ENCODE peak calls at places on chromosome 1, in four cellular contexts. One of them, this sample, is unnamed.

GRCh38 chr1:225766967-225767413 is 10.6 kb upstream of the SRP9 start:
- DNase-seq in SK-N-SH: peak; percentile 72
- DNase-seq in A549: no peak
- DNase-seq in left lung: no peak
- DNase-seq in this sample: peak; percentile 65

GRCh38 chr1:9278585-9279153 is 14.0 kb upstream of the SPSB1 start:
- DNase-seq in SK-N-SH: no peak
- DNase-seq in A549: no peak
- DNase-seq in left lung: no peak
- DNase-seq in this sample: no peak

GRCh38 chr1:5998051-5998905 is 6.1 kb upstream of the NPHP4 start:
- DNase-seq in SK-N-SH: no peak
- DNase-seq in A549: no peak
- DNase-seq in left lung: peak; percentile 56
- DNase-seq in this sample: no peak

GRCh38 chr1:67682659-67683197 is 2.3 kb upstream of the GADD45A start:
- DNase-seq in SK-N-SH: no peak
- DNase-seq in A549: no peak
- DNase-seq in left lung: no peak
- DNase-seq in this sample: peak; percentile 56

GRCh38 chr1:183887826-183888819 is 83.2 kb downstream of the RGL1 start:
- DNase-seq in SK-N-SH: no peak
- DNase-seq in A549: no peak
- DNase-seq in left lung: no peak
- DNase-seq in this sample: no peak

GRCh38 chr1:55926906-55927471 is 652.4 kb downstream of the PLPP3 start:
- DNase-seq in SK-N-SH: no peak
- DNase-seq in A549: no peak
- DNase-seq in left lung: no peak
- DNase-seq in this sample: no peak

GRCh38 chr1:247845693-247846017 is 4.0 kb upstream of the OR11L1 start:
- DNase-seq in SK-N-SH: no peak
- DNase-seq in A549: no peak
- DNase-seq in left lung: no peak
- DNase-seq in this sample: no peak

GRCh38 chr1:25703671-25704637 is 87.4 kb downstream of the MAN1C1 start:
- DNase-seq in SK-N-SH: peak; percentile 70
- DNase-seq in A549: no peak
- DNase-seq in left lung: no peak
- DNase-seq in this sample: no peak

GRCh38 chr1:50213505-50213904 is 104.8 kb downstream of the ELAVL4 start:
- DNase-seq in SK-N-SH: no peak
- DNase-seq in A549: no peak
- DNase-seq in left lung: no peak
- DNase-seq in this sample: no peak

GRCh38 chr1:15584489-15585363 is at the start of gene AGMAT:
- DNase-seq in SK-N-SH: peak; percentile 84
- DNase-seq in A549: peak; percentile 68
- DNase-seq in left lung: peak; percentile 83
- DNase-seq in this sample: no peak

GRCh38 chr1:170126691-170127090 is 19.1 kb upstream of the NTMT2 start:
- DNase-seq in SK-N-SH: no peak
- DNase-seq in A549: no peak
- DNase-seq in left lung: no peak
- DNase-seq in this sample: peak; percentile 9

GRCh38 chr1:56491441-56491840 is 87.9 kb downstream of the PLPP3 start:
- DNase-seq in SK-N-SH: peak; percentile 51
- DNase-seq in A549: no peak
- DNase-seq in left lung: no peak
- DNase-seq in this sample: peak; percentile 43

GRCh38 chr1:234962340-234962989 is 166.2 kb downstream of the TOMM20 start:
- DNase-seq in SK-N-SH: peak; percentile 50
- DNase-seq in A549: no peak
- DNase-seq in left lung: no peak
- DNase-seq in this sample: no peak

GRCh38 chr1:7808253-7808844 is 24.3 kb downstream of the PER3 start:
- DNase-seq in SK-N-SH: peak; percentile 40
- DNase-seq in A549: no peak
- DNase-seq in left lung: no peak
- DNase-seq in this sample: peak; percentile 26

DNA sequence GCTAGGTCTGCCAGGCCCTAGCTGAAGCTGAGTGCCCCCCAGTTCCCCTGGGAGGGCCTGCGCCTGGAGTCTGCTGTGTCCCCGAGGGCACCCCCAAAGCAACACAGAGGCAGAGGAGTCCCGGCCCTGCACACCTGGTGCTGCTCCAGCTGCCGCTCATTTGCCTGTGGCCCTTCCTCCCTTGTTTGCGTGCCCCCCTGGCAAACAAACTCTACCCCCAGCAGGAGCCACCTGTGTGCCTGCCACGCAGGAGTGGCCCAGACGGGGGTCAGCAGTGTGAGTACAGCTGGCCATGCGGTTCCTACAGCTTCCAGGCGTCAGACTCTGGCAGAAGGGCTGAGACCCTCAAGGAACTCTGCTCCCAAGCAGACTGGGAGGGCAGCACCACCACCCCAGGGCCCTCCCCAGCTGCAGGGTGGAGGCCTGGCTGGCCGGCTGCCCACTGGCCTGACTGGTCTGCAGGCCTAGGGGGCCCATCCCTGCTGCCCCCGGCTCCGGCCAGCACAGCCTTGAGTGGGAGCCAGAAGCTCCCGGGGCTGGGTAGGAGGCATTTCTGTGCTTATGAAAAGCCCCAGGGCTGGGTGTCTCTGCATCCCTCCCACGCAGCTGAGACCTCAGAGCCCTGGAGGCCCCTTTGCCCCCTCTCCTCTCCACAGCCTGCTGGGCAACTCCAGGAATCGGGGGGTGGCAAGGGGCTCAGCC is 563 bp upstream of the TAS1R3 start:
- DNase-seq in SK-N-SH: peak; percentile 56
- DNase-seq in A549: no peak
- DNase-seq in left lung: no peak
- DNase-seq in this sample: no peak
- H3K27ac ChIP-seq in SK-N-SH: no peak overlapping the region
- H3K27ac ChIP-seq in A549: no peak overlapping the region
- H3K27ac ChIP-seq in left lung: no peak overlapping the region
- H3K27ac ChIP-seq in this sample: peak overlapping the region; percentile 89

DNA sequence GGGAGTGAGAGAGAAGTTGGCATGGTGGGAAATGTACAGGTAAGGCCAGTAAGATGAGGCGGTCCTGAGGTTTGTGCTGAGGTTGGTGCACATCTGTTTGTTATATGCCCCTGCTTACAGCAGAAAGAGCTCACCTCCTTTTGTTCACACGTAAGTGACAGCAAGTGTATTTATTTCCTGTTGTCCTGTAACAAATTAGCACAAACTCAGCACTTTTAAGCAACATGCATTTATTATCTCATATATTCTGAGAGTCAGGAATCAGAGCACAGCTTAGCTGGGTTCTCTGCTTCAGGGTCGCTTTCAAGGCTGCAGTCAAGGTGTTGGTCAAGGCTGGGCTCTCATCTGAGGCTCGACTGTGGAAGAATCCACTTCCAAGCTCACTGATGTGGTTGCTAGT is 45.8 kb downstream of the TENT5C start:
- DNase-seq in SK-N-SH: no peak
- DNase-seq in A549: no peak
- DNase-seq in left lung: no peak
- DNase-seq in this sample: no peak
- TF ChIP-seq CTCF in SK-N-SH: no peak
- TF ChIP-seq CTCF in A549: no peak
- TF ChIP-seq CTCF in left lung: no peak
- TF ChIP-seq CTCF in this sample: no peak

GRCh38 chr1:244302889-244303609 is 148.7 kb downstream of the ADSS2 start:
- DNase-seq in SK-N-SH: no peak
- DNase-seq in A549: peak; percentile 83
- DNase-seq in left lung: no peak
- DNase-seq in this sample: peak; percentile 86

GRCh38 chr1:244306544-244306943 is 145.2 kb downstream of the ADSS2 start:
- DNase-seq in SK-N-SH: no peak
- DNase-seq in A549: no peak
- DNase-seq in left lung: no peak
- DNase-seq in this sample: no peak

GRCh38 chr1:244303610-244303969 is 148.1 kb downstream of the ADSS2 start:
- DNase-seq in SK-N-SH: no peak
- DNase-seq in A549: no peak
- DNase-seq in left lung: no peak
- DNase-seq in this sample: no peak

GRCh38 chr1:244305776-244306341 is 145.8 kb downstream of the ADSS2 start:
- DNase-seq in SK-N-SH: no peak
- DNase-seq in A549: no peak
- DNase-seq in left lung: no peak
- DNase-seq in this sample: no peak

DNA sequence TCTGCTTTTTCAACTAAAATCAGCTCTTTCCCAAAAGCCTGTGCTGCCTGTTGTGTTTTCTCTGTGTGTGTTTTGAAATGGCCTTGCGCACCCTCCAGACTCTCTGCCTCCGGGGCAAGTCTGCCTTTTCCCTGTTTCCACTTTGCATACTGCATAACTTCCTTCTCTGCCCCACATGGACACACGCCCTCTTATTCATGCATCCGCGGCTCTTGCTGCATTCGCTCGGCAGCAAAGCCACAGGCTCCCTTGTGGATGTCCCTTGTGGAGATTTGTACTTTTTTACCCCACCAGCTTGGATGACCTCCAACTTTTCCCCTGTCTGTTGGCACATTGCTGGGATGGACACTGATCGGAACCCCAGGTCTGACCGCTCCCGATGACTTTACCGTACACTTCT is 147.6 kb downstream of the ADSS2 start:
- DNase-seq in SK-N-SH: no peak
- DNase-seq in A549: no peak
- DNase-seq in left lung: no peak
- DNase-seq in this sample: no peak
- H3K27ac ChIP-seq in SK-N-SH: no peak overlapping the region
- H3K27ac ChIP-seq in A549: peak overlapping the region; percentile 59
- H3K27ac ChIP-seq in left lung: peak overlapping the region; percentile 66
- H3K27ac ChIP-seq in this sample: peak overlapping the region; percentile 15

GRCh38 chr1:3470650-3471355 is 16.3 kb downstream of the ARHGEF16 start:
- DNase-seq in SK-N-SH: no peak
- DNase-seq in A549: no peak
- DNase-seq in left lung: peak; percentile 70
- DNase-seq in this sample: no peak

GRCh38 chr1:3469849-3470649 is 15.6 kb downstream of the ARHGEF16 start:
- DNase-seq in SK-N-SH: no peak
- DNase-seq in A549: no peak
- DNase-seq in left lung: peak; percentile 60
- DNase-seq in this sample: no peak

GRCh38 chr1:3472906-3473305 is 18.4 kb downstream of the ARHGEF16 start:
- DNase-seq in SK-N-SH: no peak
- DNase-seq in A549: no peak
- DNase-seq in left lung: peak; percentile 70
- DNase-seq in this sample: no peak

GRCh38 chr1:3472088-3472850 is 17.8 kb downstream of the ARHGEF16 start:
- DNase-seq in SK-N-SH: no peak
- DNase-seq in A549: no peak
- DNase-seq in left lung: peak; percentile 74
- DNase-seq in this sample: no peak

DNA sequence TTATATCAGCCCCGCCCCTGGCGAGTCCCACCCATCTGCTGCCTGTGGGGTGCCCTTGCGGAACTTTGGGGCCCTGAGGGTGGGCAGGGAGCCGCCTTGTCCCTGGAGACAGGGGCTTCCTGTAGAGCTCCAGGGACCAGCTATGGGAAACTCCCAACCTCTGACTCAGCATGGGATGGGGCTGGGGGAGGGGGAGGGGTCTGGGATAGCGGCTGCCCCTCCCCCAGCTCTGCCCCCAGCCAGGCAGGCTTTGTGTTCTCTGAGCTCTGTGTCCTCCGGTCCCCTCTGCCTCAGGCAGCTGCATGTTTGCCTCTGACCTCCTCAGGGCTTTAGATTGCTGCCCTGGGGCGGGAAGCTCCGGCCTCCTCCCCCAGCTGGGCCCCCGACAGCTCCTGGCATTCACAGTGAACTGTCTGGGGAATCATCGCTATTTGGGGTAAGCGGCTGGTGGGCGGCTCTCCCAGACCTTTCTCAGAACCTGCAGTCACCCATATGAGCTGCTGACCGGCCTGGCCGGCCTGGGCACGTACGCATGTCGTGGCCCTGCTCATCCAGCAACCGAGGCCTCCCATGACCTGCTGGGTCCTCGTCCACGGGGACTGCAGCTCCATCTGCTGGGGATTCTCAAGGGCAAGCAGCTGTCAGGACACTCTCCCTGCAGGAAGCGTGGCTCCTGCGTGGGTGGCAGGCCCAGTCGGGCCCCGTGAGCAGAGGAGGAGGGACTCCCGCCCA is 17.1 kb downstream of the ARHGEF16 start:
- DNase-seq in SK-N-SH: peak; percentile 73
- DNase-seq in A549: peak; percentile 28
- DNase-seq in left lung: peak; percentile 67
- DNase-seq in this sample: peak; percentile 65
- TF ChIP-seq CTCF in SK-N-SH: peak; percentile 28
- TF ChIP-seq CTCF in A549: peak; percentile 33
- TF ChIP-seq CTCF in left lung: no peak
- TF ChIP-seq CTCF in this sample: no peak